ENCODE peak calls at places on chromosomes 12 and 14, in four cellular contexts. One of them, this sample, is unnamed.

GRCh38 chr14:63174760-63175191 is 29.5 kb upstream of the RHOJ start:
- DNase-seq in mammary epithelial cell: peak; percentile 91
- DNase-seq in fibroblast of lung: peak; percentile 98
- DNase-seq in cardiac fibroblast: peak; percentile 88
- DNase-seq in this sample: peak; percentile 89

GRCh38 chr14:24013654-24014514 is 25.2 kb downstream of the DHRS4L2 start:
- DNase-seq in mammary epithelial cell: peak; percentile 65
- DNase-seq in fibroblast of lung: peak; percentile 50
- DNase-seq in cardiac fibroblast: peak; percentile 81
- DNase-seq in this sample: peak; percentile 81

GRCh38 chr14:63345826-63346225 is 27.1 kb upstream of the GPHB5 start:
- DNase-seq in mammary epithelial cell: no peak
- DNase-seq in fibroblast of lung: no peak
- DNase-seq in cardiac fibroblast: no peak
- DNase-seq in this sample: no peak

GRCh38 chr14:86961106-86961716 is 1031.8 kb downstream of the GALC start:
- DNase-seq in mammary epithelial cell: peak; percentile 25
- DNase-seq in fibroblast of lung: no peak
- DNase-seq in cardiac fibroblast: peak; percentile 1
- DNase-seq in this sample: peak; percentile 2

GRCh38 chr14:41285193-41285748 is 321.4 kb upstream of the LRFN5 start:
- DNase-seq in mammary epithelial cell: peak; percentile 7
- DNase-seq in fibroblast of lung: peak; percentile 19
- DNase-seq in cardiac fibroblast: peak; percentile 40
- DNase-seq in this sample: peak; percentile 79

GRCh38 chr14:36647827-36648753 is 13.6 kb upstream of the PAX9 start:
- DNase-seq in mammary epithelial cell: peak; percentile 58
- DNase-seq in fibroblast of lung: peak; percentile 45
- DNase-seq in cardiac fibroblast: peak; percentile 56
- DNase-seq in this sample: peak; percentile 14

GRCh38 chr14:99420711-99421110 is 59.9 kb downstream of the SETD3 start:
- DNase-seq in mammary epithelial cell: no peak
- DNase-seq in fibroblast of lung: peak; percentile 13
- DNase-seq in cardiac fibroblast: no peak
- DNase-seq in this sample: no peak

GRCh38 chr14:25150401-25150800 is 100.5 kb upstream of the STXBP6 start:
- DNase-seq in mammary epithelial cell: peak; percentile 33
- DNase-seq in fibroblast of lung: peak; percentile 72
- DNase-seq in cardiac fibroblast: peak; percentile 10
- DNase-seq in this sample: no peak

DNA sequence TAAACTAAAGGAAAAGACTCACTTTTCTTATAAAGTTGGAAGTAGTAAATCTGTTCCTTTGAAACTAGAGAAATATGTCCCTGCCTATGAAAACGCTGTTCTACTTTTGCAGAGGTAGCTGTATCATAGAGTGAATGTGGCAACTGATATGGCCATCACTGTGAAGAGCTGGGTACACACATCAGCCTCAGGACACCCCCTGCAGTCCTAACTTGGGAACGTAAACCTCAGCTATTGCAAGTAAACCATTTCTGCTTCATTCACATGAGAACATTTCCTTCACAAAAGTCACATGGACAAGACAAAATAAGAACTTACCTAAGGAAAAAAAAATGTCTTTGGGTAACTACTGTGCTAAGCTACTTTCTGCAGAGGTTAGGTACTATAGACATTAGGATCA is 233.3 kb upstream of the PPFIA2 start:
- DNase-seq in mammary epithelial cell: no peak
- DNase-seq in fibroblast of lung: peak; percentile 23
- DNase-seq in cardiac fibroblast: peak; percentile 1
- DNase-seq in this sample: no peak
- TF ChIP-seq CTCF in mammary epithelial cell: no peak
- TF ChIP-seq CTCF in fibroblast of lung: no peak
- TF ChIP-seq CTCF in cardiac fibroblast: no peak
- TF ChIP-seq CTCF in this sample: no peak

GRCh38 chr12:68367136-68367535 is 35.0 kb upstream of the MDM1 start:
- DNase-seq in mammary epithelial cell: no peak
- DNase-seq in fibroblast of lung: no peak
- DNase-seq in cardiac fibroblast: no peak
- DNase-seq in this sample: no peak

GRCh38 chr12:68367903-68368302 is 35.7 kb upstream of the MDM1 start:
- DNase-seq in mammary epithelial cell: peak; percentile 21
- DNase-seq in fibroblast of lung: no peak
- DNase-seq in cardiac fibroblast: peak; percentile 73
- DNase-seq in this sample: peak; percentile 56

GRCh38 chr12:68361953-68362352 is 29.8 kb upstream of the MDM1 start:
- DNase-seq in mammary epithelial cell: no peak
- DNase-seq in fibroblast of lung: no peak
- DNase-seq in cardiac fibroblast: no peak
- DNase-seq in this sample: no peak

GRCh38 chr12:68368332-68368731 is 36.2 kb upstream of the MDM1 start:
- DNase-seq in mammary epithelial cell: no peak
- DNase-seq in fibroblast of lung: no peak
- DNase-seq in cardiac fibroblast: peak; percentile 71
- DNase-seq in this sample: no peak

DNA sequence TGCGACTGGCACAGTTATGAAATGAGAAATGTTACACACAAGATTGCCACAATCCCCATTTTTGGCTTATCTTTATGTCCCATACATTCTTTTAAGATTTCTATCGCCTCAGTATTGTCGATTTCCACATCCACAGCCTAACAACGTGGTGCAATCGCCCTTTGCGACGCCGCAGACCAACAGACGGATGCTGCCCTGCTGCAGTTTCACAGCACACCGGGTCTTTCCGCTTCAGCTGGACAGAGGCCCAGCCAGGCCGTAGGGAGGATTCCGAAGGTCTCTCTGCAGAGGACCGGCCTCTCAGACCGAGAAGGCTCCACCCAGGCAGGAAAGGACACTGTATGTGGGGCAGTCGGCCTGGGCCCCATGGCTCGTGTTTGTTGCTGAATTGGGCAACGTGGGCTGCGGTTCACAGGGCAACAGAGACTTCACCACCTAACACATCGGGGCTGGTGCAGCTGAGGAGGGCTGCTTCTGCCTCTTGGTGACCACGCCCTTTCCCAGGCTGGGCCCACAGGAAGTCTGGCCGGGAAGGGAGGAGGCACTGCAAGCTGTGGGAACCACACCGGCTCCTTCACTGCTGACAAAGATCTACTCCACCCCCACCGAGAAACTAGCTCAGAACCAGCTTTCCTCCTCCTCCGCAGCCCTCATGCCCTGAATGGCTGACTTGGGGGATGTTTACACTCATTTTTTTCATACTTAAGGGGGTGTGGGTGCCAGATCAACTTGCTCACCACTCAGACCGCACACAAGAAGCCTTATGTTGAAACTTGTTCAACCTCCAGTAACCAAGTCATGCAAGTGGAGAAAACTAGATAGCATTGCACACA is 32.9 kb upstream of the MDM1 start:
- DNase-seq in mammary epithelial cell: peak; percentile 98
- DNase-seq in fibroblast of lung: peak; percentile 99
- DNase-seq in cardiac fibroblast: peak; percentile 98
- DNase-seq in this sample: peak; percentile 99
- H3K4me3 ChIP-seq in mammary epithelial cell: peak overlapping the region; percentile 41
- H3K4me3 ChIP-seq in fibroblast of lung: peak overlapping the region; percentile 6
- H3K4me3 ChIP-seq in cardiac fibroblast: peak overlapping the region; percentile 49
- H3K4me3 ChIP-seq in this sample: peak overlapping the region; percentile 41

DNA sequence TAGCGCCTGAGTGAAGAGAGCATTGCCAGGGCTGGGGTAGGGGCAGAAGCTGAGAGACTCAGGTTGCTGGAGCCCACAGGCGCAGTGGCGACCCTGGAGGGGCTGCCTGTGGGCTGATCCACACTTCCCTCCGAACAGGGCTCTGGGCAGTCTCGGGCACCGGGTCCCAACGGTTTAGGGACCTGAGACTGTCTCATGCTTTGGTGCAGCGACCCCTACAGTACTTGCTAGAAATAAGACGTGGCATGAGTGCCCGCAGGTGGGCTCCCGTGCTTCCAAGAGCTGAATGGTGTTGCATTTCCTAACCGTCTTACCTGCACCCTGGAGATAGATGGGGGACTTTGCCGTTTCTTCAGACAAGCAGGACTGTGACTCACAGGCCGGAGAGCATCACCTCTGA is 57.4 kb downstream of the AACS start:
- DNase-seq in mammary epithelial cell: no peak
- DNase-seq in fibroblast of lung: no peak
- DNase-seq in cardiac fibroblast: no peak
- DNase-seq in this sample: no peak
- TF ChIP-seq CTCF in mammary epithelial cell: no peak
- TF ChIP-seq CTCF in fibroblast of lung: no peak
- TF ChIP-seq CTCF in cardiac fibroblast: no peak
- TF ChIP-seq CTCF in this sample: no peak

GRCh38 chr12:70466753-70467152 is 100.7 kb downstream of the KCNMB4 start:
- DNase-seq in mammary epithelial cell: no peak
- DNase-seq in fibroblast of lung: no peak
- DNase-seq in cardiac fibroblast: no peak
- DNase-seq in this sample: no peak

GRCh38 chr12:70467908-70468733 is 102.0 kb downstream of the KCNMB4 start:
- DNase-seq in mammary epithelial cell: no peak
- DNase-seq in fibroblast of lung: no peak
- DNase-seq in cardiac fibroblast: no peak
- DNase-seq in this sample: no peak

GRCh38 chr12:70467476-70467875 is 101.4 kb downstream of the KCNMB4 start:
- DNase-seq in mammary epithelial cell: no peak
- DNase-seq in fibroblast of lung: no peak
- DNase-seq in cardiac fibroblast: no peak
- DNase-seq in this sample: no peak

GRCh38 chr12:70459786-70460185 is 93.7 kb downstream of the KCNMB4 start:
- DNase-seq in mammary epithelial cell: no peak
- DNase-seq in fibroblast of lung: no peak
- DNase-seq in cardiac fibroblast: no peak
- DNase-seq in this sample: no peak

GRCh38 chr12:70463997-70464396 is 97.9 kb downstream of the KCNMB4 start:
- DNase-seq in mammary epithelial cell: no peak
- DNase-seq in fibroblast of lung: no peak
- DNase-seq in cardiac fibroblast: no peak
- DNase-seq in this sample: no peak
- H3K4me3 ChIP-seq in mammary epithelial cell: no peak overlapping the region
- H3K4me3 ChIP-seq in fibroblast of lung: no peak overlapping the region
- H3K4me3 ChIP-seq in cardiac fibroblast: no peak overlapping the region
- H3K4me3 ChIP-seq in this sample: no peak overlapping the region

GRCh38 chr14:74018704-74019407 is at the start of the genes BBOF1 and ENTPD5:
- DNase-seq in mammary epithelial cell: peak; percentile 82
- DNase-seq in fibroblast of lung: peak; percentile 86
- DNase-seq in cardiac fibroblast: peak; percentile 81
- DNase-seq in this sample: peak; percentile 85
- TF ChIP-seq CTCF in mammary epithelial cell: no peak
- TF ChIP-seq CTCF in fibroblast of lung: no peak
- TF ChIP-seq CTCF in cardiac fibroblast: no peak
- TF ChIP-seq CTCF in this sample: no peak

GRCh38 chr12:124395986-124396385 is 101.1 kb downstream of the RFLNA start:
- DNase-seq in mammary epithelial cell: no peak
- DNase-seq in fibroblast of lung: no peak
- DNase-seq in cardiac fibroblast: no peak
- DNase-seq in this sample: no peak

GRCh38 chr12:124396544-124397398 is 101.9 kb downstream of the RFLNA start:
- DNase-seq in mammary epithelial cell: no peak
- DNase-seq in fibroblast of lung: no peak
- DNase-seq in cardiac fibroblast: no peak
- DNase-seq in this sample: no peak

GRCh38 chr12:124394462-124395128 is 99.7 kb downstream of the RFLNA start:
- DNase-seq in mammary epithelial cell: no peak
- DNase-seq in fibroblast of lung: peak; percentile 59
- DNase-seq in cardiac fibroblast: no peak
- DNase-seq in this sample: peak; percentile 49

GRCh38 chr12:124393831-124394230 is 98.9 kb downstream of the RFLNA start:
- DNase-seq in mammary epithelial cell: no peak
- DNase-seq in fibroblast of lung: no peak
- DNase-seq in cardiac fibroblast: no peak
- DNase-seq in this sample: no peak

GRCh38 chr12:124395284-124395752 is 100.4 kb downstream of the RFLNA start:
- DNase-seq in mammary epithelial cell: no peak
- DNase-seq in fibroblast of lung: no peak
- DNase-seq in cardiac fibroblast: peak; percentile 37
- DNase-seq in this sample: no peak
- H3K4me3 ChIP-seq in mammary epithelial cell: no peak overlapping the region
- H3K4me3 ChIP-seq in fibroblast of lung: no peak overlapping the region
- H3K4me3 ChIP-seq in cardiac fibroblast: no peak overlapping the region
- H3K4me3 ChIP-seq in this sample: no peak overlapping the region